ENCODE peak calls at places on chromosome 1, in seven cellular contexts. One of them, this sample, is unnamed.

GRCh38 chr1:234661249-234661928 is 51.4 kb upstream of the IRF2BP2 start:
- DNase-seq in transverse colon: no peak
- DNase-seq in esophagus muscularis mucosa: peak; percentile 86
- DNase-seq in IMR-90: no peak
- DNase-seq in stomach: peak; percentile 48
- DNase-seq in Peyer's patch: no peak
- DNase-seq in breast epithelium: no peak
- DNase-seq in this sample: no peak

GRCh38 chr1:207017615-207018559 is 14.7 kb downstream of the C1orf116 start:
- DNase-seq in IMR-90: no peak
- DNase-seq in transverse colon: no peak
- DNase-seq in esophagus muscularis mucosa: peak; percentile 91
- DNase-seq in stomach: peak; percentile 76
- DNase-seq in Peyer's patch: no peak
- DNase-seq in breast epithelium: no peak
- DNase-seq in this sample: no peak

GRCh38 chr1:241440904-241441303 is 78.7 kb downstream of the FH start:
- DNase-seq in Peyer's patch: no peak
- DNase-seq in breast epithelium: no peak
- DNase-seq in transverse colon: no peak
- DNase-seq in IMR-90: peak; percentile 21
- DNase-seq in esophagus muscularis mucosa: no peak
- DNase-seq in stomach: no peak
- DNase-seq in this sample: no peak

GRCh38 chr1:9086060-9086459 is 16.6 kb upstream of the SLC2A5 start:
- DNase-seq in Peyer's patch: no peak
- DNase-seq in esophagus muscularis mucosa: no peak
- DNase-seq in stomach: no peak
- DNase-seq in breast epithelium: no peak
- DNase-seq in IMR-90: no peak
- DNase-seq in transverse colon: no peak
- DNase-seq in this sample: no peak

GRCh38 chr1:111399792-111400610 is 27.5 kb downstream of the OVGP1 start:
- DNase-seq in transverse colon: peak; percentile 38
- DNase-seq in Peyer's patch: peak; percentile 67
- DNase-seq in esophagus muscularis mucosa: no peak
- DNase-seq in IMR-90: peak; percentile 55
- DNase-seq in breast epithelium: no peak
- DNase-seq in stomach: peak; percentile 63
- DNase-seq in this sample: peak; percentile 46

GRCh38 chr1:174393885-174394284 is 53.9 kb upstream of the GPR52 start:
- DNase-seq in IMR-90: no peak
- DNase-seq in Peyer's patch: no peak
- DNase-seq in breast epithelium: no peak
- DNase-seq in transverse colon: no peak
- DNase-seq in stomach: no peak
- DNase-seq in esophagus muscularis mucosa: no peak
- DNase-seq in this sample: no peak

GRCh38 chr1:37656881-37657280 is 22.2 kb upstream of the RSPO1 start:
- DNase-seq in transverse colon: no peak
- DNase-seq in IMR-90: no peak
- DNase-seq in Peyer's patch: no peak
- DNase-seq in esophagus muscularis mucosa: no peak
- DNase-seq in stomach: no peak
- DNase-seq in breast epithelium: no peak
- DNase-seq in this sample: no peak

GRCh38 chr1:158334601-158335292 is 3.4 kb upstream of the CD1B start:
- DNase-seq in stomach: no peak
- DNase-seq in transverse colon: no peak
- DNase-seq in Peyer's patch: no peak
- DNase-seq in esophagus muscularis mucosa: no peak
- DNase-seq in IMR-90: no peak
- DNase-seq in breast epithelium: no peak
- DNase-seq in this sample: no peak

GRCh38 chr1:64513557-64513956 is 43.6 kb downstream of the CACHD1 start:
- DNase-seq in transverse colon: no peak
- DNase-seq in IMR-90: no peak
- DNase-seq in stomach: no peak
- DNase-seq in Peyer's patch: no peak
- DNase-seq in esophagus muscularis mucosa: no peak
- DNase-seq in breast epithelium: no peak
- DNase-seq in this sample: peak; percentile 25

GRCh38 chr1:66327582-66327981 is 206.4 kb upstream of the SGIP1 start:
- DNase-seq in breast epithelium: no peak
- DNase-seq in Peyer's patch: no peak
- DNase-seq in stomach: no peak
- DNase-seq in IMR-90: no peak
- DNase-seq in transverse colon: no peak
- DNase-seq in esophagus muscularis mucosa: no peak
- DNase-seq in this sample: no peak

GRCh38 chr1:21865943-21866628 is 54.0 kb downstream of the LDLRAD2 start:
- DNase-seq in Peyer's patch: peak; percentile 72
- DNase-seq in IMR-90: no peak
- DNase-seq in esophagus muscularis mucosa: no peak
- DNase-seq in breast epithelium: no peak
- DNase-seq in transverse colon: peak; percentile 52
- DNase-seq in stomach: no peak
- DNase-seq in this sample: no peak

GRCh38 chr1:21868482-21868881 is 56.4 kb downstream of the LDLRAD2 start:
- DNase-seq in breast epithelium: no peak
- DNase-seq in esophagus muscularis mucosa: no peak
- DNase-seq in transverse colon: no peak
- DNase-seq in stomach: no peak
- DNase-seq in IMR-90: no peak
- DNase-seq in Peyer's patch: no peak
- DNase-seq in this sample: no peak

GRCh38 chr1:145908653-145909052 is 1.2 kb downstream of the ITGA10 start:
- DNase-seq in breast epithelium: no peak
- DNase-seq in esophagus muscularis mucosa: no peak
- DNase-seq in transverse colon: no peak
- DNase-seq in Peyer's patch: no peak
- DNase-seq in IMR-90: peak; percentile 36
- DNase-seq in stomach: no peak
- DNase-seq in this sample: no peak

GRCh38 chr1:215181518-215181917 is 99.0 kb downstream of the KCNK2 start:
- DNase-seq in breast epithelium: no peak
- DNase-seq in Peyer's patch: no peak
- DNase-seq in esophagus muscularis mucosa: no peak
- DNase-seq in IMR-90: no peak
- DNase-seq in transverse colon: no peak
- DNase-seq in stomach: no peak
- DNase-seq in this sample: peak; percentile 14

GRCh38 chr1:206456577-206457375 is 13.5 kb upstream of the IKBKE start:
- DNase-seq in IMR-90: no peak
- DNase-seq in Peyer's patch: no peak
- DNase-seq in stomach: no peak
- DNase-seq in breast epithelium: no peak
- DNase-seq in transverse colon: no peak
- DNase-seq in esophagus muscularis mucosa: no peak
- DNase-seq in this sample: peak; percentile 55

GRCh38 chr1:60277269-60277668 is 203.7 kb upstream of the C1orf87 start:
- DNase-seq in esophagus muscularis mucosa: no peak
- DNase-seq in breast epithelium: no peak
- DNase-seq in Peyer's patch: no peak
- DNase-seq in transverse colon: no peak
- DNase-seq in stomach: no peak
- DNase-seq in IMR-90: no peak
- DNase-seq in this sample: no peak

GRCh38 chr1:100353988-100354387 is 1.7 kb downstream of the CDC14A start:
- DNase-seq in stomach: no peak
- DNase-seq in transverse colon: no peak
- DNase-seq in esophagus muscularis mucosa: no peak
- DNase-seq in breast epithelium: no peak
- DNase-seq in Peyer's patch: no peak
- DNase-seq in IMR-90: peak; percentile 14
- DNase-seq in this sample: peak; percentile 31

DNA sequence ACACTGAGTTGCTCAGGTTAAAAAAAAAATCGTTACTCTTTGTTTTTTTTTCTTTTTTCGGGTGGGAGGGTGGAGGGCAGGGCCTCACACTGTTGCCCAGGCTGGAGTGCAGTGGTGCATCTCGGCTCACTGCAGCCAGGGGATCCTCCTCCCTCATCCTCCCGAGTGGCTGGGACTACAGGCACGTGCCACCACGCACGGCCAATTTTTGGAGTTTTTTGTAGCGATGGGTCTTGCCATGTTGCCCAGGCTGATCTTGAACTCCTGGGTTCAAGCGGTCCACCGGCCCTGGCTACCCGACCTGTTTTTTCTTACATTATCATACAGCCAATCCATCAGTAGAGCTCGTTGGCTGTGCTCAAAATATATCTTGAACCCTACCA is 2.2 kb upstream of the USP1 start:
- DNase-seq in Peyer's patch: no peak
- DNase-seq in transverse colon: no peak
- DNase-seq in breast epithelium: no peak
- DNase-seq in esophagus muscularis mucosa: no peak
- DNase-seq in stomach: no peak
- DNase-seq in IMR-90: no peak
- DNase-seq in this sample: no peak
- H3K4me3 ChIP-seq in Peyer's patch: no peak overlapping the region
- H3K4me3 ChIP-seq in transverse colon: no peak overlapping the region
- H3K4me3 ChIP-seq in breast epithelium: no peak overlapping the region
- H3K4me3 ChIP-seq in esophagus muscularis mucosa: no peak overlapping the region
- H3K4me3 ChIP-seq in stomach: no peak overlapping the region
- H3K4me3 ChIP-seq in IMR-90: no peak overlapping the region
- H3K4me3 ChIP-seq in this sample: no peak overlapping the region

GRCh38 chr1:23168079-23168461 is 586 bp downstream of the LUZP1 start:
- DNase-seq in stomach: no peak
- DNase-seq in transverse colon: peak; percentile 39
- DNase-seq in breast epithelium: no peak
- DNase-seq in IMR-90: no peak
- DNase-seq in esophagus muscularis mucosa: no peak
- DNase-seq in Peyer's patch: peak; percentile 24
- DNase-seq in this sample: no peak

GRCh38 chr1:23169219-23169575 is 541 bp upstream of the LUZP1 start:
- DNase-seq in Peyer's patch: no peak
- DNase-seq in breast epithelium: no peak
- DNase-seq in stomach: no peak
- DNase-seq in esophagus muscularis mucosa: no peak
- DNase-seq in transverse colon: no peak
- DNase-seq in IMR-90: no peak
- DNase-seq in this sample: no peak

GRCh38 chr1:23171181-23171755 is 2.6 kb upstream of the LUZP1 start:
- DNase-seq in stomach: no peak
- DNase-seq in esophagus muscularis mucosa: no peak
- DNase-seq in transverse colon: no peak
- DNase-seq in breast epithelium: no peak
- DNase-seq in IMR-90: no peak
- DNase-seq in Peyer's patch: no peak
- DNase-seq in this sample: no peak

GRCh38 chr1:23168462-23169218 is at the start of gene LUZP1:
- DNase-seq in Peyer's patch: peak; percentile 90
- DNase-seq in IMR-90: peak; percentile 86
- DNase-seq in transverse colon: peak; percentile 93
- DNase-seq in breast epithelium: peak; percentile 92
- DNase-seq in stomach: peak; percentile 92
- DNase-seq in esophagus muscularis mucosa: peak; percentile 97
- DNase-seq in this sample: peak; percentile 93

DNA sequence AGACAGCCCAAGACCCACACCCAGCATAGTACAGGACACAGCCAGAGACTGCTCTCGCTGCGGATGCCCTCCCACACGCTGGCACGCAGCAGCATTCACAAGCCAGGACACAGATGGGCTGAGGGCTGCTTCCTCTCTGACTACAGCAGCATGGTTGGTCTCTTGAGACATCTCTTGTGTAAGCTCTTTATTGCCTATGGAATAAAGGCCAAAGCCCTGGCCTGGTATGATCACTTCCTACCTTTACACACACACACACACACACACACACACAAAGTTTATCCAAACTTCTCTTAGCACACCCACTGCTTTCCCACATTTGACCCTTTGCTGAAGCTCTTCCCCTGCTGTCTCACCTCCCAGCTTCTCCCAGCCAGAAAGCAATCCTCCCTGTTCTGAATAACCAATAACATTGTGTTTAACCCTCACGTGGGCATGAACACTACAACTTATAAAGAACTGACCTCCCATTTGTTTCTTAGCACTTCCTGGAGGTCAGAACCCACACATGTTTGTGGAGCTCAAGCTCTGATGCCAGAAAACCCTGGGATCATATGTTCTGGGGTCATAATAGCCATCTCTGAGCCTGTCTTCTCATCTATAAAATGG is 1.2 kb upstream of the LUZP1 start:
- DNase-seq in stomach: no peak
- DNase-seq in transverse colon: peak; percentile 64
- DNase-seq in IMR-90: peak; percentile 72
- DNase-seq in breast epithelium: no peak
- DNase-seq in esophagus muscularis mucosa: no peak
- DNase-seq in Peyer's patch: peak; percentile 54
- DNase-seq in this sample: peak; percentile 91
- TF ChIP-seq POLR2A in stomach: no peak
- TF ChIP-seq POLR2A in transverse colon: peak; percentile 48
- TF ChIP-seq POLR2A in IMR-90: no peak
- TF ChIP-seq POLR2A in breast epithelium: no peak
- TF ChIP-seq POLR2A in esophagus muscularis mucosa: no peak
- TF ChIP-seq POLR2A in Peyer's patch: peak; percentile 31
- TF ChIP-seq POLR2A in this sample: peak; percentile 38

DNA sequence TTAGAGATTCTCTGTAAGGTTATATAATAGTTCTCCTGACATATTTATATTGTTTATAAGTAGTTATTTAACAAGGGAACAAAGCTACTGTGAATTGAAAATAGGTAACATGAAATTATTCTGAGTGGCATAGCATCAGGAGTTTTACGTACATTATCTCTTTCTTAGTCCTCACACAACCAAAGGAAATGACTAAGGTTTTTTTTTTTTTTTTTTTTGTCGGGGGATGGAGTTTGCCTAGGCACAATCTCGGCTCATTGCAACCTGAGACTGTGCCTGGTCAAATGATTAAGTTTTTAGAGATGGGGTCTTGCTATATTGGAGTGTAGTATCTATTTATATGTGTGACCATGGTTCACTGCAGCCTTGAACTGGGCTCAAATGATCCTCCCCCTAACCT is 24.9 kb downstream of the TMED5 start:
- DNase-seq in transverse colon: no peak
- DNase-seq in breast epithelium: no peak
- DNase-seq in Peyer's patch: no peak
- DNase-seq in stomach: no peak
- DNase-seq in esophagus muscularis mucosa: no peak
- DNase-seq in IMR-90: no peak
- DNase-seq in this sample: peak; percentile 44
- H3K36me3 ChIP-seq in transverse colon: peaks cover 26% of the 10 kb centered on the region
- H3K36me3 ChIP-seq in breast epithelium: no peaks in the 10 kb centered on the region
- H3K36me3 ChIP-seq in Peyer's patch: no peaks in the 10 kb centered on the region
- H3K36me3 ChIP-seq in stomach: peaks cover 85% of the 10 kb centered on the region
- H3K36me3 ChIP-seq in esophagus muscularis mucosa: peaks cover 92% of the 10 kb centered on the region
- H3K36me3 ChIP-seq in IMR-90: peaks cover 17% of the 10 kb centered on the region
- H3K36me3 ChIP-seq in this sample: peaks cover 1% of the 10 kb centered on the region

GRCh38 chr1:108722292-108722691 is 9.6 kb downstream of the FNDC7 start:
- DNase-seq in breast epithelium: no peak
- DNase-seq in stomach: no peak
- DNase-seq in IMR-90: peak; percentile 77
- DNase-seq in transverse colon: no peak
- DNase-seq in Peyer's patch: no peak
- DNase-seq in esophagus muscularis mucosa: no peak
- DNase-seq in this sample: no peak
- H3K4me3 ChIP-seq in breast epithelium: no peak overlapping the region
- H3K4me3 ChIP-seq in stomach: no peak overlapping the region
- H3K4me3 ChIP-seq in IMR-90: peak overlapping the region; percentile 2
- H3K4me3 ChIP-seq in transverse colon: no peak overlapping the region
- H3K4me3 ChIP-seq in Peyer's patch: no peak overlapping the region
- H3K4me3 ChIP-seq in esophagus muscularis mucosa: peak overlapping the region; percentile 6
- H3K4me3 ChIP-seq in this sample: no peak overlapping the region

GRCh38 chr1:179025125-179025974 is at the start of gene FAM20B:
- DNase-seq in stomach: peak; percentile 96
- DNase-seq in IMR-90: peak; percentile 88
- DNase-seq in Peyer's patch: peak; percentile 89
- DNase-seq in breast epithelium: peak; percentile 94
- DNase-seq in esophagus muscularis mucosa: peak; percentile 98
- DNase-seq in transverse colon: peak; percentile 96
- DNase-seq in this sample: peak; percentile 92
- TF ChIP-seq POLR2A in stomach: no peak
- TF ChIP-seq POLR2A in IMR-90: no peak
- TF ChIP-seq POLR2A in Peyer's patch: no peak
- TF ChIP-seq POLR2A in breast epithelium: no peak
- TF ChIP-seq POLR2A in esophagus muscularis mucosa: no peak
- TF ChIP-seq POLR2A in transverse colon: peak; percentile 20
- TF ChIP-seq POLR2A in this sample: peak; percentile 6

This sample was measured in endothelial cell of umbilical vein.